ENCODE peak calls at places on chromosomes 11 and 22, in six cellular contexts. F is GM23248, K is IMR-90, B is astrocyte of the cerebellum, O is ascending aorta, Q is ovary. U is an unnamed sample.
A peak's percentile ranks its signal among the peaks of the same experiment; 100 is the strongest.

GRCh38 chr22:43722444-43722843 is 89.7 kb downstream of the EFCAB6 start:
- DNase-seq in F (no peak), K (no peak), B (no peak), O (no peak), Q (no peak), U (no peak)

GRCh38 chr11:67071420-67072284 is 15.0 kb downstream of the RHOD start:
- DNase-seq in F (peak; percentile 63), K (peak; percentile 55), B (peak; percentile 38), O (peak; percentile 86), Q (no peak), U (no peak)

GRCh38 chr22:39895682-39896081 is 2.1 kb upstream of the ENTHD1 start:
- DNase-seq in F (no peak), K (no peak), B (no peak), O (no peak), Q (no peak), U (no peak)

GRCh38 chr11:130213143-130213978 is 53.8 kb downstream of the ST14 start:
- DNase-seq in F (peak; percentile 60), K (peak; percentile 6), B (no peak), O (peak; percentile 67), Q (peak; percentile 36), U (no peak)

GRCh38 chr11:101583180-101584128 is at the start of gene TRPC6:
- DNase-seq in F (peak; percentile 31), K (peak; percentile 47), B (no peak), O (no peak), Q (peak; percentile 11), U (no peak)

GRCh38 chr22:38070250-38070921 is 13.2 kb downstream of the PICK1 start:
- DNase-seq in F (no peak), K (no peak), B (no peak), O (no peak), Q (no peak), U (no peak)

GRCh38 chr22:26579331-26579886 is 10.5 kb downstream of the TPST2 start:
- DNase-seq in F (no peak), K (no peak), B (no peak), O (no peak), Q (no peak), U (no peak)

GRCh38 chr22:20028855-20029549 is 8.1 kb downstream of the TANGO2 start:
- DNase-seq in F (no peak), K (no peak), B (no peak), O (no peak), Q (no peak), U (no peak)

GRCh38 chr11:44816761-44817160 is 90.0 kb downstream of the TSPAN18 start:
- DNase-seq in F (no peak), K (no peak), B (no peak), O (no peak), Q (no peak), U (no peak)

GRCh38 chr11:59208956-59209355 is 3.8 kb downstream of the MPEG1 start:
- DNase-seq in F (peak; percentile 65), K (peak; percentile 64), B (no peak), O (no peak), Q (no peak), U (no peak)
- H3K4me3 ChIP-seq in F (no peak overlapping the region), K (no peak overlapping the region), B (no peak overlapping the region), O (peak overlapping the region; percentile 13), Q (no peak overlapping the region), U (no peak overlapping the region)

GRCh38 chr11:64883575-64883974 is 5.2 kb upstream of the EHD1 start:
- DNase-seq in F (no peak), K (no peak), B (no peak), O (no peak), Q (no peak), U (no peak)

GRCh38 chr11:64887234-64887756 is 8.9 kb upstream of the EHD1 start:
- DNase-seq in F (no peak), K (no peak), B (no peak), O (no peak), Q (no peak), U (no peak)

GRCh38 chr11:64887757-64888405 is 9.5 kb upstream of the EHD1 start:
- DNase-seq in F (peak; percentile 76), K (no peak), B (no peak), O (peak; percentile 89), Q (peak; percentile 69), U (no peak)

GRCh38 chr11:64884019-64884418 is 5.6 kb upstream of the EHD1 start:
- DNase-seq in F (no peak), K (no peak), B (no peak), O (no peak), Q (no peak), U (no peak)

DNA sequence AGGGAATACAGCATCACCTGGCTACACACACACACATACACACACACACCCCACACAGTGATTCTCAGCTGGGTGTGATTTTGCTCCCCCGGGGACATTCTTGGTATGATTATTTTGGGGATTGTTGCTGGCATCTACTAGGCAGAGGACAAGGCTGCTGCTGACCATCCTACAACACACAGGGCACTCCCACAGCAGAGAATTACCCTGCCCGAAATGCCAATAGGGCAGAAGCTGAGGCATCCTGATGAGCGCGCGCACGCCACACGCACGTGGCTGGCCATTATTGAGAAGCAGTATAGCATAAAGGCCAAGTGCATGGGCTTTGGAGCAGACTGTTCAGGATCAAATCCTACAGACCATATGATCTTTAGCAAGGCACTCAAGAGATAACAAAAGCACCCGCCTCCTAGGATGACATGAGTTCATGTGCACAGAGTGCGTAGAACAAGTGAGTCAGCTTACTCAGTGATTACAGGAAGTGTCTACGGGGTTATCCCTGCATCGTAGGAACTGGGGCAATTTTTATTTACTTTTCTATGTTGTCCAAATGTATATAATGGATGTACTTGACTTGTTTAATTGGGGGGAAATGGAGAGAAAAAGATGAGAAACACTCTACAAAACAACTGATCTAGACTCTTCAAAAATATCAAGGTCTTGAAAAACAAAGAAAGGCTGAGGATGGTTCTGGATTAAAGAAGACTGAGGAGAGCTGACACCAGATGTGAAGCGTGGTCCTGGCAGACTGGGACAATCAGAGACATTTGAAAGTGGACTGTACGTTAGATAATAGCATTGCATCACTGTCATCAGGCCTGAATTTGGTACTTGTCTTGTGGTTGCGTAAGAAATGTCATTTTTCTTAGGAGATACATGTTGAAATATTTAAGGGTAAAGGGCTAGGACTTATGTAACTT is 7.2 kb upstream of the EHD1 start:
- DNase-seq in F (peak; percentile 65), K (peak; percentile 94), B (no peak), O (no peak), Q (no peak), U (no peak)
- H3K4me3 ChIP-seq in F (no peak overlapping the region), K (no peak overlapping the region), B (no peak overlapping the region), O (no peak overlapping the region), Q (no peak overlapping the region), U (no peak overlapping the region)

GRCh38 chr11:65578134-65578533 is 2.3 kb downstream of the EHBP1L1 start:
- DNase-seq in F (no peak), K (no peak), B (no peak), O (no peak), Q (no peak), U (no peak)
- H3K4me3 ChIP-seq in F (peak overlapping the region; percentile 92), K (no peak overlapping the region), B (no peak overlapping the region), O (peak overlapping the region; percentile 98), Q (no peak overlapping the region), U (no peak overlapping the region)

GRCh38 chr11:2920343-2920742 is 8.9 kb downstream of the PHLDA2 start:
- DNase-seq in F (no peak), K (no peak), B (no peak), O (no peak), Q (no peak), U (no peak)
- H3K4me3 ChIP-seq in F (no peak overlapping the region), K (no peak overlapping the region), B (no peak overlapping the region), O (no peak overlapping the region), Q (no peak overlapping the region), U (no peak overlapping the region)

GRCh38 chr11:134046681-134047449 is 22.0 kb upstream of the JAM3 start:
- DNase-seq in F (no peak), K (no peak), B (no peak), O (no peak), Q (no peak), U (no peak)
- H3K4me3 ChIP-seq in F (peak overlapping the region; percentile 46), K (no peak overlapping the region), B (no peak overlapping the region), O (peak overlapping the region; percentile 21), Q (no peak overlapping the region), U (no peak overlapping the region)

GRCh38 chr11:76672431-76673163 is 2.0 kb upstream of the LRRC32 start:
- DNase-seq in F (no peak), K (no peak), B (no peak), O (no peak), Q (no peak), U (peak; percentile 23)

GRCh38 chr11:76669901-76670474 is 559 bp downstream of the LRRC32 start:
- DNase-seq in F (peak; percentile 78), K (peak; percentile 88), B (peak; percentile 42), O (peak; percentile 87), Q (peak; percentile 50), U (peak; percentile 39)

GRCh38 chr11:76671626-76672309 is 1.2 kb upstream of the LRRC32 start:
- DNase-seq in F (no peak), K (no peak), B (no peak), O (no peak), Q (no peak), U (no peak)

GRCh38 chr11:76670475-76671235 is at the start of gene LRRC32:
- DNase-seq in F (peak; percentile 40), K (no peak), B (no peak), O (peak; percentile 79), Q (peak; percentile 61), U (no peak)

GRCh38 chr11:76671236-76671590 is 666 bp upstream of the LRRC32 start:
- DNase-seq in F (no peak), K (no peak), B (no peak), O (no peak), Q (no peak), U (no peak)
- H3K4me3 ChIP-seq in F (peak overlapping the region; percentile 72), K (no peak overlapping the region), B (peak overlapping the region; percentile 40), O (peak overlapping the region; percentile 95), Q (peak overlapping the region; percentile 65), U (peak overlapping the region; percentile 34)

DNA sequence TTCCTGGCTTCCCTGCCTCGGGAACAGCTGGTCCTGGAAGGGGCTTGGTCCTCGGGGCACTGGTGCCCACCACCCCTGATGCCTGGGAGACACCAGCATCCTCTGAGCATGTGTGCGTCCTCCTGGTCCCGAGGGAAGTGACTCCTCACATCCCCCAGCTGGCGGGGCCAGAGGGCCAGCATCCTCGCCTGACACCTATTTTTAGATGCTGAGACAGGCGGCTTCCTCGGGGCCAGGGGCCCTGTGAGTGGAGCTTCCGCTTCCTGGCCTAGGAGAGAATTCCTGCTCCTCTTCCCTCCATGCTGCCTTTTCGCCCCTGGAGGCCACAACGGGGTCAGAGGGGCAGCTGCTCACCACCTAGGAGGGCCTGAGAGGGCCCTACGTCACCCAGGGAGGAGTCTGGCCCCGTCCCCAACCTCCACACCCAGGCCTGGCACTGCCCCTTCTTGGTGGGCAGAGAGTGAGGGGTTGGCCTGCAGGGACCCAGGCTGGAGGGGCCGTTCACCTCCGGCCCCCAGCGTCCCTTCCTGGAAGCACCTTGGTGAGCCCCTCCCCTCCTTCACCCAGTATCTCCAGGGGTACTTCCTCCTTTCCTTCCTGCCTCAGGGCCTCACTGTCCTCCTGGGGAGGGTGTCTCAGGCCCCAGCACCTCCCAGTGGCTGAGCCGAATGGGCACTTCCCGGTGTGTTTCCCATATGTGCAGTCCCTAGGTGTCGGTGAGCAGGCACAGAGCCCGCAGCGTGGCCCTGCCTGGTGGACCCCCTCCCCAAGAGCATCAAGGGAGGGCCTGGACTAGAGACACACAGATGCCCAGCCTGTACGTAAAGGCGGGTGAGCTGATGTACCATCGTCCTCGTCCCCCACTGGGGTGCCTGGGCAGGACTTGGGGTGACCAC is 6.1 kb downstream of the CD81 start:
- DNase-seq in F (peak; percentile 83), K (peak; percentile 63), B (no peak), O (peak; percentile 86), Q (peak; percentile 62), U (no peak)
- H3K4me3 ChIP-seq in F (no peak overlapping the region), K (no peak overlapping the region), B (no peak overlapping the region), O (peak overlapping the region; percentile 28), Q (peak overlapping the region; percentile 3), U (no peak overlapping the region)

U was measured in kidney epithelial cell.